ENCODE peak calls at places on chromosomes 16 and 17, in seven cellular contexts. N is MM.1S, C is GM20000, E is heart right ventricle, V is GM10248, U is PC-3, X is RWPE1. D is an unnamed sample.

GRCh38 chr16:62965831-62966230 is 929.6 kb upstream of the CDH8 start:
- DNase-seq in N (no peak), C (no peak), E (no peak), V (no peak), U (no peak), X (no peak), D (no peak)

GRCh38 chr17:66214893-66215528 is 14.2 kb downstream of the APOH start:
- DNase-seq in N (no peak), C (no peak), E (no peak), V (no peak), U (no peak), X (no peak), D (no peak)

GRCh38 chr17:29344201-29344856 is 45.8 kb upstream of the TAOK1 start:
- DNase-seq in N (no peak), C (no peak), E (no peak), V (no peak), U (no peak), X (no peak), D (no peak)

GRCh38 chr17:34781571-34782108 is 179.6 kb downstream of the CCT6B start:
- DNase-seq in N (no peak), C (no peak), E (no peak), V (no peak), U (no peak), X (peak; percentile 67), D (no peak)

GRCh38 chr16:31010539-31010938 is at the start of gene STX1B:
- DNase-seq in N (no peak), C (no peak), E (no peak), V (no peak), U (no peak), X (no peak), D (no peak)

GRCh38 chr16:11743308-11744074 is 834 bp upstream of the TXNDC11 start:
- DNase-seq in N (no peak), C (peak; percentile 43), E (peak; percentile 27), V (peak; percentile 35), U (peak; percentile 8), X (no peak), D (peak; percentile 36)

GRCh38 chr17:78933025-78933958 is 8.1 kb upstream of the TIMP2 start:
- DNase-seq in N (peak; percentile 95), C (peak; percentile 61), E (no peak), V (peak; percentile 50), U (peak; percentile 98), X (peak; percentile 90), D (peak; percentile 73)

GRCh38 chr16:2713523-2713922 is 6.5 kb downstream of the PRSS27 start:
- DNase-seq in N (no peak), C (no peak), E (no peak), V (no peak), U (no peak), X (no peak), D (no peak)

GRCh38 chr16:30623558-30624283 is 13.5 kb upstream of the ZNF689 start:
- DNase-seq in N (no peak), C (no peak), E (no peak), V (no peak), U (no peak), X (no peak), D (no peak)

GRCh38 chr16:87040169-87041117 is 276.7 kb downstream of the C16orf95 start:
- DNase-seq in N (no peak), C (no peak), E (no peak), V (no peak), U (no peak), X (no peak), D (no peak)

GRCh38 chr16:29916979-29917378 is 9.0 kb downstream of the KCTD13 start:
- DNase-seq in N (no peak), C (no peak), E (no peak), V (no peak), U (no peak), X (no peak), D (no peak)

GRCh38 chr16:29705030-29705429 is 26.1 kb downstream of the QPRT start:
- DNase-seq in N (no peak), C (no peak), E (no peak), V (no peak), U (no peak), X (no peak), D (no peak)

GRCh38 chr17:7214300-7215135 is 5.1 kb downstream of the DLG4 start:
- DNase-seq in N (peak; percentile 96), C (peak; percentile 98), E (peak; percentile 99), V (peak; percentile 97), U (peak; percentile 96), X (peak; percentile 98), D (peak; percentile 99)
- TF ChIP-seq CTCF in N (peak; percentile 54), C (peak; percentile 22), E (peak; percentile 28), V (peak; percentile 32), U (peak; percentile 51), X (peak; percentile 60), D (peak; percentile 37)

GRCh38 chr17:8322078-8322477 is 12.0 kb downstream of the ARHGEF15 start:
- DNase-seq in N (no peak), C (no peak), E (no peak), V (peak; percentile 9), U (no peak), X (no peak), D (no peak)

GRCh38 chr17:8324913-8325312 is 14.7 kb upstream of the ODF4 start:
- DNase-seq in N (no peak), C (peak; percentile 14), E (no peak), V (no peak), U (no peak), X (no peak), D (peak; percentile 12)

GRCh38 chr17:8326591-8327583 is 12.8 kb upstream of the ODF4 start:
- DNase-seq in N (no peak), C (peak; percentile 50), E (peak; percentile 47), V (peak; percentile 47), U (no peak), X (no peak), D (peak; percentile 56)

GRCh38 chr17:8320990-8321389 is 10.9 kb downstream of the ARHGEF15 start:
- DNase-seq in N (no peak), C (peak; percentile 16), E (no peak), V (peak; percentile 8), U (no peak), X (no peak), D (no peak)

DNA sequence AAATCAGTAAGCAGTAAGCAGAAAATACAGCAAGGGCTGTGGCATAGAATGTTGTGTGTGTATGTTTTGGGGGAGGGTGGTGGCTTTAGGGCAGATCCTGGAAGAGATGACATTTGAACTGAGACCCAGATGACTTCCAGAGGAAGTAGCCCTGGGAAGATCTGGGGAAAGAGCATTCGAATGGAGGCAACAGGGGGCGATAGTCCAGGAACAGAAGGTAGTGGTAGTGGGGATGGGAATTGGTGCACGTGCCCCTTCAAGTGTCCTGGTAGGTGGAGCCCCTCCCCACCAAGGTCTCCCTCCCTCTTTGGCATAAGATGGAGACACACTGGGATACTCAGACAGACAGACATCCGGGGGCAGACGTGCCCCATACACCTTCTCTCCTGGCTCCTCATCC is 14.1 kb downstream of the ARHGEF15 start:
- DNase-seq in N (no peak), C (peak; percentile 8), E (no peak), V (no peak), U (no peak), X (no peak), D (no peak)
- TF ChIP-seq CTCF in N (no peak), C (no peak), E (no peak), V (no peak), U (no peak), X (no peak), D (no peak)

GRCh38 chr16:67112591-67113399 is 3.1 kb downstream of the PHAF1 start:
- DNase-seq in N (no peak), C (no peak), E (no peak), V (no peak), U (peak; percentile 25), X (no peak), D (no peak)
- TF ChIP-seq CTCF in N (no peak), C (no peak), E (no peak), V (no peak), U (no peak), X (no peak), D (no peak)

DNA sequence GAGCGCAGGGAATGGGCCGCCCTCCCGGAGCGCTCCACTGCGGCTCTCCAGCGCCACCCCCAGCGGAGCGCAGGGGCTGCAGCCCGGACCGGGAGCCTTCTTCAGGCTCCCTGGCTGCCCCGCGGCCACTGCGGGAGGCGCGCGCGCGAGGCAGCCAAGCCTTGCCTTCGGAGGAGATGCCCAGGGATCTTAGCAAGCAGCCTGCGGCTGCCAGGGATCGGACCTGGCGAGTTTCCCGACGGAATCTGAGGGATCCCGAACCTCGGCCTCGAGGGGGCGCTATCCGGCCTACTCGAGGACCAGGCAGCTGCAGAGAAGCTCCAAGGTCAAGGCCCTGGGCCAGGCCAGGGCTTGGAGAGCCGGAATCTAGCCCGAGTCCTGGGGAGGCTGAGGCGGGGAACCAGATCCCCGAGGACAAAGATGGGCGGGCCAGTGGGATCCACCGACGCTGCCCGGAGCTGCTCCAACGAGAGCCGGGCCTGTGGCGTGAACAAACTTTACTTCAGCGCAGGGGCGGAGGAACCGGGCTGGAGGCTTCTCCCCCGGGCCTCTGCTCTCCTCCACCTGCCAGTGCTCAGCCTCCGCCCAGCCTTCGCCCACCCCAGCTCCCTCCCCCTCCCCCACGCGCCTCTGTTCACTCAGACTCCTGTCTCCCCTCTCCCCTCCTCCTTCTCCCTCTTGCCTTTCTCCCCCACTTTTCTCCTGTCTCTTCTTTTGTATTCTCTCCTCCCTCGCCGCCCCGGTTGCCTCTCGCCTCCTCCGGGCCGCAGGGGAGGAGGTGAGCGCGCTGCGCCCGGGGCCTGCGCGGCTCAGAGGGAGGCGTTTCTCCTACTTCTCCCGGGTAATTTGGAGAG is at the start of gene IRX6:
- DNase-seq in N (no peak), C (peak; percentile 50), E (peak; percentile 71), V (no peak), U (no peak), X (no peak), D (no peak)
- TF ChIP-seq CTCF in N (no peak), C (no peak), E (peak; percentile 58), V (no peak), U (peak; percentile 19), X (no peak), D (peak; percentile 14)

DNA sequence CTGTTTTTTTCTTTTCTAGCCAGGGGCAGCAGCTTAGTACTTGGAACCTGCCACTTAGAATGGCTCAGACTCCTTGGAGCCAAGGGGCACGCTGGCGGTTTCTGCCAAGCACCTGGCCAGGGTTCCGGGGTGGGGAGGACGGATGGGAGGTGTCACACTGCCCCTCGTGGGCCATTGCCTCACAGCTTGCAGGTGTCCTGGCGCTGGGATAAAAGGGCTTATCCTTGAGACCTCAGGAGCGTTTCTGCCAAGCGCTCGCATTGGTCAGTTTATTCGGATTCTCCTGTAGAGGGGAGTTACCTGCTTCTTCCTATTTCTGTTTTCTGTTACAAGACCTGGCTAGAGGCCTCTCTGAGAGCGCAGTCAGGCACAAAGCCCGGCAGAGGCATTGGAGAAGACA is 234.6 kb downstream of the MSI2 start:
- DNase-seq in N (no peak), C (no peak), E (no peak), V (no peak), U (no peak), X (no peak), D (no peak)
- TF ChIP-seq CTCF in N (no peak), C (no peak), E (no peak), V (no peak), U (no peak), X (no peak), D (no peak)

D was measured in GM13977.